ENCODE peak calls at places on chromosomes 5 and 9, in nine cellular contexts. G is keratinocyte; H is psoas muscle; O is breast epithelium; Z is progenitor cell of endocrine pancreas; V is astrocyte; L is left lung; F is CD4-positive, alpha-beta T cell; U is upper lobe of left lung. P is an unnamed sample.

GRCh38 chr5:5318426-5319205 is 103.9 kb upstream of the ICE1 start:
- DNase-seq in G (no peak), U (no peak), Z (no peak), H (no peak), V (peak), F (no peak), L (no peak), O (no peak), P (no peak)

GRCh38 chr9:111349766-111350165 is 19.7 kb upstream of the OR2K2 start:
- DNase-seq in U (no peak), G (no peak), H (no peak), O (no peak), Z (no peak), L (no peak), F (no peak), V (no peak), P (no peak)

GRCh38 chr5:61504143-61504542 is 172.1 kb downstream of the ZSWIM6 start:
- DNase-seq in F (no peak), Z (no peak), V (no peak), U (no peak), L (no peak), O (no peak), G (no peak), H (no peak), P (no peak)

GRCh38 chr5:124605516-124605915 is 140.9 kb downstream of the ZNF608 start:
- DNase-seq in V (peak), F (no peak), U (no peak), Z (no peak), L (no peak), O (no peak), G (no peak), H (peak), P (no peak)

GRCh38 chr5:168415971-168416370 is 70.3 kb upstream of the RARS1 start:
- DNase-seq in L (no peak), F (no peak), Z (no peak), O (no peak), V (no peak), H (no peak), U (no peak), G (no peak), P (no peak)

GRCh38 chr5:27048507-27048906 is 10.1 kb upstream of the CDH9 start:
- DNase-seq in U (no peak), G (no peak), V (no peak), O (no peak), H (no peak), L (no peak), F (no peak), Z (no peak), P (no peak)

GRCh38 chr5:170570492-170570891 is 66.7 kb downstream of the KCNIP1 start:
- DNase-seq in G (no peak), F (no peak), V (no peak), U (peak), L (no peak), Z (no peak), O (no peak), H (no peak), P (no peak)

GRCh38 chr5:116453920-116454319 is 120.7 kb downstream of the SEMA6A start:
- DNase-seq in U (no peak), O (no peak), V (no peak), Z (no peak), H (no peak), F (no peak), L (no peak), G (no peak), P (no peak)

GRCh38 chr5:109126481-109126880 is 283.3 kb downstream of the PJA2 start:
- DNase-seq in V (no peak), G (no peak), U (no peak), H (no peak), F (no peak), O (no peak), L (no peak), Z (no peak), P (no peak)

DNA sequence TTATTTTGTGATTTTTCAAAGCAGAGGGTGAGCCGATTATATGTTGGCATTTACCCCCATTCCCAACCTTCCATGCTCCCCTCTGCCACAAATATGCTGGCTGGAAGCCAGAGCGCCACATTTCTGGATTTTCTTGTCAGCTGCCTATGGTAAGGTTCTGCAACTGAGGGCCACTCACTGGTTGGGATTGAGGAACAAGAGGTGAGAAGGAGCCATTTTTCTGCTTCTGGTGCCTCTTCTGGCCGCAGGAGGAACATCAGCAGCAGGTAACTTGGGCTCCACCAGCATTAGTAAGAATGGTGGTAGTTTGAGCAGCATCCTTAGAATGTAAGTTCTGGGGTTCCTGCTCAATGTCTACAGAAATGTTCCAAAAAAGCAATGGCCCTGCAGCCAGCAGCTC is 159.5 kb upstream of the MAST4 start:
- DNase-seq in G (no peak), H (no peak), F (no peak), L (no peak), O (no peak), Z (no peak), V (no peak), U (no peak), P (no peak)
- TF ChIP-seq CTCF in G (peak), H (no peak), F (no peak), L (no peak), O (no peak), Z (peak), V (peak), U (no peak), P (no peak)

DNA sequence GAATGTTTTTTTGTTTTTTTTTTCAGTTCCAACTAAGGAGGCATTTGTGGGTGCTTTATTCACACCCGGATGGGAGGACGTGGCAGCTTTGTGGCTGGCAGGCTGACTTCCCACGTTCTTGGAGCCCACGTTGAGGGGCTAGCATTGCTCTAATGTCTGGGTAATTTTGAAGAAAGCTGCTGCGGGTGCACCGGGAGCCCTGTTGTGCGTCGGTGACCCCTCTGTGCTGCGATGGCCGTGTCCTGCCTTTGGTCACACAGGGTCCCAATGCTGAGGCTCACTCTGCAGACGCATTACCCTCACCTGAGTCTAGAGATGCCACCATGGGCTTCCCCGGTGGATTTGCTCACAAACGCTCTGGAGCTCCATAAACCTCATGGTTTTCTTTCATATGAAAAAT is 34.2 kb downstream of the NDUFS6 start:
- DNase-seq in F (no peak), L (no peak), Z (no peak), G (no peak), V (no peak), O (no peak), H (no peak), U (peak), P (no peak)
- TF ChIP-seq CTCF in F (no peak), L (no peak), Z (no peak), G (no peak), V (no peak), O (no peak), H (no peak), U (no peak), P (no peak)

DNA sequence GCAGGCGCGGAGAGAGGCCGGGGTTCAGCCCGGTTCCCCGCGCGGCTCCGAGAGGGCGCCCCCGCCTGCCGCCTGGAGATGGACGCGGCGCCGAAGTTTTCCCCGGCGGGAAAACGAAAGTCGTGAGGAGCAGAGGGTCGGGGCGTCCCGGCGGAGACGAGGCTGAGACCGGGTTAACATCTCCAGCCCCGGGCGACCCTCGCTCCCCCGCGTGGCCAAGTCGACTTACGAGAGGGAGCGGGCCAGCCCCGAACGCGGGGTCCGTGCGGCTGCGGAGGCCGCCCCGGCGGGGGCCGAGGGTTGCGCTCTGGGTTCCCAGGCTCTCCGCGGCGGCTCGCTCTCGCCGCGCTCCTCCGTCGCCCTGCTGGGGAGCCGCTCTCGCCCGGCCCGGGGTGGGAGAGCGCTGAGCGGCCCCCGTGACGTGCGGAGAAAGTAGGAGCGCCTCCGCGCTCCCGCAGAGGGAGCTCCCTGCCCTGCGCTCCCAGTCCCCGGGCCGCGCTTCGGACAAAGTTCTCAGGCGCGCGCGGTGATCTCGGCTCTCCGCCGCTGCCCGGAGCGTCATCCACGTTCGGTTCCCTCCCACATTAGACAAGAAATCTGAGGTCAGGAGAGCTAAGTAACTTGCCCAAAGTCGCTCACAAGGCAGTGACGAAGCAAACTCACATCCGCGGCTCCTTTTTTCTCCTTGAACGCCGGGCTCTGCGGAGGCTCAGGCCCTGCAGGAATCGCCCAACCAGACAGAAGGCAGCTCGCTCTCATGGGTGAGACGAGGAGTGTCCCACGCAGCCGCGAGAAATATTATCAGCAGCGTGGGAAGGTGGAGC is 1.1 kb upstream of the GCNT4 start:
- DNase-seq in G (no peak), H (peak), L (peak), Z (peak), U (peak), O (peak), F (peak), V (peak), P (no peak)
- TF ChIP-seq CTCF in G (peak), H (peak), L (no peak), Z (no peak), U (no peak), O (no peak), F (no peak), V (no peak), P (no peak)

DNA sequence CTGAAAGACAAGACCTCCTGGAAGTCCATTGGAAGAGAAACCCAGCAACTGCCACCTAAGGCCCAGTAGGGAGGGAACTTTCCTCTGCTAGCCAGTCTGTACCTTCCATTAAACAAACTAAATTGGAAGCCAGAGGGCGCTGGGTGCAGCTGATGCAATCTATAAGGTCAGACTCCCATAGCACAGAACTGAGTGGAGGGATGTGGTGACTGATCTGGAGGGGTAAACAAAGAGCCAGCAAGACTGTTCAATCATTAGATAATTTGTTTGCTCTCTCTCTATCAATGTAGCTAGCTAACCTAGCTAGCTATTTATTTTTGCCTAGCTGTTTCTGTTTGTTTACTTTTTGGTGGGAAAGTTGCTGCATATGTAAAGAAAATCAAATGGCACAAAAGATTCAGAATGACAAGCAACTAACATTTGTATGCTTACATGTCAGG is 291.8 kb upstream of the DAB2 start:
- DNase-seq in G (no peak), O (no peak), Z (peak), F (peak), U (no peak), H (no peak), V (peak), L (peak), P (peak)
- TF ChIP-seq CTCF in G (peak), O (no peak), Z (peak), F (no peak), U (no peak), H (peak), V (peak), L (no peak), P (peak)

GRCh38 chr5:78269088-78269703 is 25.3 kb downstream of the AP3B1 start:
- DNase-seq in G (no peak), O (no peak), Z (no peak), L (no peak), H (no peak), U (no peak), F (no peak), V (no peak), P (no peak)
- TF ChIP-seq CTCF in G (peak), O (peak), Z (peak), L (peak), H (peak), U (peak), F (peak), V (peak), P (peak)